ENCODE peak calls at places on chromosomes 6 and 20, in four cellular contexts. N, Q, O and F are unnamed samples.

GRCh38 chr6:3176562-3177355 is 19.4 kb upstream of the TUBB2A start:
- DNase-seq in N (peak), Q (peak), O (peak), F (no peak)

GRCh38 chr20:43409041-43409913 is 48.4 kb upstream of the SRSF6 start:
- DNase-seq in N (peak), Q (peak), O (peak), F (no peak)

GRCh38 chr6:169167581-169168301 is 85.9 kb downstream of the THBS2 start:
- DNase-seq in N (peak), Q (no peak), O (peak), F (no peak)

GRCh38 chr6:15400572-15401004 is 154.7 kb downstream of the JARID2 start:
- DNase-seq in N (no peak), Q (peak), O (no peak), F (no peak)

GRCh38 chr20:23228912-23229311 is 121.7 kb upstream of the NXT1 start:
- DNase-seq in N (no peak), Q (no peak), O (peak), F (no peak)

GRCh38 chr6:136334853-136335252 is 45.2 kb upstream of the BCLAF1 start:
- DNase-seq in N (no peak), Q (no peak), O (no peak), F (no peak)

GRCh38 chr6:4931530-4932505 is 72.0 kb downstream of the RPP40 start:
- DNase-seq in N (no peak), Q (no peak), O (peak), F (no peak)

GRCh38 chr6:113511100-113511499 is 346.0 kb upstream of the MARCKS start:
- DNase-seq in N (no peak), Q (no peak), O (no peak), F (no peak)

GRCh38 chr6:98641929-98642328 is 192.4 kb upstream of the POU3F2 start:
- DNase-seq in N (no peak), Q (no peak), O (peak), F (no peak)

GRCh38 chr6:32249262-32249661 is 25.4 kb upstream of the NOTCH4 start:
- DNase-seq in N (no peak), Q (no peak), O (no peak), F (no peak)

GRCh38 chr6:73732845-73733675 is 37.1 kb downstream of the CD109 start:
- DNase-seq in N (peak), Q (peak), O (peak), F (peak)

GRCh38 chr6:110944681-110945151 is 13.8 kb upstream of the GTF3C6 start:
- DNase-seq in N (peak), Q (peak), O (peak), F (no peak)

GRCh38 chr6:20404641-20405032 is 3.0 kb downstream of the E2F3 start:
- DNase-seq in N (peak), Q (peak), O (peak), F (peak)

GRCh38 chr6:168469198-168469943 is 28.4 kb downstream of the SMOC2 start:
- DNase-seq in N (no peak), Q (no peak), O (no peak), F (no peak)

GRCh38 chr6:20198156-20198555 is 14.1 kb downstream of the MBOAT1 start:
- DNase-seq in N (no peak), Q (no peak), O (no peak), F (no peak)

GRCh38 chr6:79031821-79032590 is 46.0 kb downstream of the PHIP start:
- DNase-seq in N (no peak), Q (no peak), O (peak), F (peak)

GRCh38 chr6:35737413-35738211 is 780 bp downstream of the ARMC12 start:
- DNase-seq in N (peak), Q (peak), O (peak), F (peak)

GRCh38 chr20:58407966-58408557 is 19.0 kb downstream of the VAPB start:
- DNase-seq in N (no peak), Q (no peak), O (no peak), F (no peak)

GRCh38 chr6:116682334-116682712 is 1.3 kb downstream of the KPNA5 start:
- DNase-seq in N (no peak), Q (no peak), O (peak), F (no peak)

GRCh38 chr6:151675746-151676459 is 131.6 kb upstream of the ESR1 start:
- DNase-seq in N (peak), Q (peak), O (peak), F (no peak)

GRCh38 chr6:39451831-39452230 is 129.3 kb upstream of the KCNK16 start:
- DNase-seq in N (peak), Q (peak), O (no peak), F (no peak)

GRCh38 chr6:101853226-101853625 is 459.7 kb downstream of the GRIK2 start:
- DNase-seq in N (no peak), Q (no peak), O (no peak), F (no peak)

GRCh38 chr6:21185849-21186478 is 407.6 kb upstream of the SOX4 start:
- DNase-seq in N (no peak), Q (no peak), O (no peak), F (no peak)

GRCh38 chr20:2151805-2152727 is 50.4 kb downstream of the STK35 start:
- DNase-seq in N (no peak), Q (no peak), O (peak), F (no peak)

GRCh38 chr6:32954983-32955802 is 2.3 kb upstream of the HLA-DMA start:
- DNase-seq in N (no peak), Q (peak), O (peak), F (no peak)

GRCh38 chr6:144555078-144555477 is 269.9 kb downstream of the UTRN start:
- DNase-seq in N (no peak), Q (no peak), O (no peak), F (no peak)

GRCh38 chr20:34953960-34954359 is 1.6 kb downstream of the GSS start:
- DNase-seq in N (no peak), Q (no peak), O (no peak), F (no peak)
- H3K27ac ChIP-seq in N (no peak), Q (no peak), O (no peak), F (no peak)

DNA sequence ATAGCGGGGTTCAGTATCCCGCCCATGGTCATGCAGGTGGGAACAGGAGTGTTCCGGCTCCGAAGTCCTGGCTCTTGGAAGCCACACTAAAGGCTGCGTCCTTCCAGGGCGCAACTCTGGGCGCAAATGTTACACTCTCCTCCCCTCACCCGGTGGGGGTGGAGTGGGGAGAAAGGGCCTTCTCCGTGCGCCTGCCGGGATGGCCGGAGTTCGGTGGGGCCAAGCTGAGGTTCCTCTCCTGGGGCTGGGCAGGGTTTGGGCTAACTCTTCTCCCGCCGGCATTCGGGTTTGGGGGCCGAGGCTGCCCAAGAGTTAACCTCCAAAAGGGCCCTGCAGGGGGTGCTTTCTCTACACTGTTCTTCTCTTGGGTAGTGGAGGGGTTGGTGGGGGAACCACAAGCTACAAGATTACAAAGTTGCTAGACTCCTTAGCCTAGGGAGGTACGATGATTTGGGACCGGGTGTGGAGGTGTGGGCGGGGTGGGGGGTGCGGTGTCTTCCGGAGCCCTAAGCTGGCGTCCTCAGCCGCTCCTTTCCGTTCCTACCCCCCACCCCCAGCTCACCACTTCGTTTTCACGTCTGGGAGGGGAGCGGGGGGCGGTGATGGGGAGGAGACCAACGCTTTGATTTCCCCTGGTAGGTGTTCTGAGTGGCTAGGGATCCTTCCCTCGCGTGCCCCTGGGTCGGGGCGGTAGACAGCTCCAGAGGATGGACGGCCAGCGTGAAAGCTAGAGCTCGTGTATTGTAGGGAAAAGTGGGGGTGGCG is 12.3 kb downstream of the NRN1 start:
- DNase-seq in N (no peak), Q (no peak), O (no peak), F (no peak)
- TF ChIP-seq EZH2 in N (no peak), Q (no peak), O (peak), F (no peak)

DNA sequence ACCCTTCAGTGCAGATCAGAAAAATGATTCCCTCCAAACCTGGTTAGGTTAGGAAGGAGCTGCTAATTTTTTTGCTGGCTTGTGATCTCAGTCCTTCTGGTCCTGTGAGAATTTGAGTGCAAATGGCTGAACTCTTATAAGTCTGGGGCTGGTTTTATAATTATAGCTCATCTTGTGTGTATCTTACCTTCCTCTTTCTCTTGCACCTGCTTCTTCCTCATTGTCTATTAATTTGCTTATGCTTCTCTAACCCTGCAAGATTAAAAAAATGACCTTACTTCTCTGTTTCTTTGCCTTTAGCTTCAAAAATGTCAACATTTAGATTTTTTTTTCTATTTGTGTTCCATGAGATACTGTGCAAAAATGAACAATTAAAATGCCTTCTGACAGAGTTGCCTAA is 576.2 kb downstream of the DHX35 start:
- DNase-seq in N (no peak), Q (no peak), O (no peak), F (no peak)
- H3K27ac ChIP-seq in N (no peak), Q (no peak), O (no peak), F (no peak)

GRCh38 chr6:93419304-93420162 is at the start of gene EPHA7:
- DNase-seq in N (no peak), Q (peak), O (peak), F (peak)

GRCh38 chr6:93417421-93417996 is 1.9 kb downstream of the EPHA7 start:
- DNase-seq in N (no peak), Q (no peak), O (no peak), F (no peak)

GRCh38 chr6:93418113-93418447 is 1.3 kb downstream of the EPHA7 start:
- DNase-seq in N (no peak), Q (no peak), O (no peak), F (no peak)

GRCh38 chr6:93418448-93419303 is 683 bp downstream of the EPHA7 start:
- DNase-seq in N (no peak), Q (no peak), O (no peak), F (no peak)

GRCh38 chr6:93420163-93420806 is 926 bp upstream of the EPHA7 start:
- DNase-seq in N (no peak), Q (no peak), O (no peak), F (no peak)
- TF ChIP-seq EZH2 in N (no peak), Q (no peak), O (no peak), F (no peak)